ENCODE peak calls at places on chromosomes 1 and 21, in ten cellular contexts. D is GM23338, F is right atrium auricular region, T is iPS DF 6.9, U is neuronal stem cell, Y is GM12865, M is lung, I is mucosa of descending colon, C is epithelial cell of esophagus, L is HCT116. P is an unnamed sample.

GRCh38 chr1:46030876-46031660 is 101.4 kb downstream of the PIK3R3 start:
- DNase-seq in C (peak; percentile 53), I (no peak), U (no peak), T (no peak), F (no peak), D (no peak), L (no peak), M (no peak), Y (no peak), P (no peak)

GRCh38 chr1:60949154-60949825 is 133.1 kb upstream of the NFIA start:
- DNase-seq in C (no peak), I (no peak), U (no peak), D (peak; percentile 25), M (no peak), F (no peak), Y (no peak), T (no peak), L (no peak), P (no peak)

GRCh38 chr1:46236882-46237281 is 10.7 kb upstream of the RAD54L start:
- DNase-seq in U (no peak), M (no peak), D (no peak), L (no peak), I (no peak), T (no peak), C (no peak), F (no peak), Y (no peak), P (no peak)

GRCh38 chr1:94723899-94724298 is 96.3 kb upstream of the SLC44A3 start:
- DNase-seq in F (no peak), M (no peak), L (no peak), I (no peak), U (no peak), Y (no peak), D (no peak), C (peak; percentile 47), T (no peak), P (no peak)

GRCh38 chr1:229339520-229339919 is 3.3 kb downstream of the CCSAP start:
- DNase-seq in I (no peak), T (no peak), C (no peak), F (no peak), D (no peak), L (no peak), M (no peak), Y (no peak), U (no peak), P (no peak)

GRCh38 chr1:68454534-68454933 is 4.8 kb upstream of the RPE65 start:
- DNase-seq in I (no peak), F (no peak), Y (peak; percentile 22), T (no peak), C (peak; percentile 56), U (no peak), M (no peak), D (peak; percentile 41), L (no peak), P (no peak)

GRCh38 chr1:90174246-90174645 is 179.3 kb downstream of the ZNF326 start:
- DNase-seq in F (no peak), T (no peak), Y (no peak), C (peak; percentile 59), I (no peak), L (no peak), U (no peak), D (no peak), M (no peak), P (no peak)

GRCh38 chr1:230356869-230357778 is 69.0 kb downstream of the PGBD5 start:
- DNase-seq in M (no peak), D (no peak), C (no peak), L (no peak), F (no peak), I (no peak), T (no peak), Y (no peak), U (no peak), P (no peak)

GRCh38 chr1:109658533-109659051 is 2.7 kb downstream of the GSTM4 start:
- DNase-seq in I (peak; percentile 7), T (no peak), Y (no peak), D (no peak), L (no peak), M (peak; percentile 25), F (peak; percentile 50), U (no peak), C (no peak), P (no peak)

GRCh38 chr21:43311303-43311817 is 115.6 kb downstream of the SIK1 start:
- DNase-seq in I (peak; percentile 79), M (no peak), Y (no peak), C (peak; percentile 35), U (no peak), T (no peak), F (no peak), D (no peak), L (no peak), P (peak; percentile 13)

GRCh38 chr1:202807926-202808757 is at the start of gene KDM5B:
- DNase-seq in Y (peak; percentile 59), U (peak; percentile 73), T (peak; percentile 70), D (peak; percentile 81), M (peak; percentile 69), F (peak; percentile 61), I (peak; percentile 89), L (peak; percentile 40), C (peak; percentile 83), P (peak; percentile 83)

GRCh38 chr1:84505167-84506001 is 802 bp upstream of the SPATA1 start:
- DNase-seq in C (peak; percentile 65), L (no peak), F (peak; percentile 64), U (no peak), T (no peak), M (peak; percentile 55), Y (peak; percentile 23), I (no peak), D (peak; percentile 74), P (no peak)

GRCh38 chr1:36300526-36300925 is 5.6 kb upstream of the SH3D21 start:
- DNase-seq in D (no peak), I (no peak), F (no peak), Y (no peak), L (no peak), U (no peak), C (peak; percentile 85), M (no peak), T (no peak), P (no peak)

GRCh38 chr1:85448358-85448757 is 16.6 kb downstream of the DDAH1 start:
- DNase-seq in T (no peak), L (no peak), M (no peak), D (no peak), I (no peak), U (no peak), C (no peak), F (no peak), Y (no peak), P (no peak)

GRCh38 chr1:92886886-92887419 is 55.1 kb downstream of the RPL5 start:
- DNase-seq in U (no peak), T (no peak), L (no peak), M (no peak), D (no peak), C (no peak), F (no peak), I (peak; percentile 32), Y (no peak), P (no peak)

GRCh38 chr1:204742676-204743075 is 57.1 kb upstream of the LRRN2 start:
- DNase-seq in M (no peak), F (peak; percentile 5), U (no peak), L (no peak), C (no peak), D (no peak), I (no peak), T (no peak), Y (no peak), P (no peak)

GRCh38 chr1:77545970-77546369 is 136.5 kb downstream of the ZZZ3 start:
- DNase-seq in F (no peak), Y (no peak), L (no peak), D (no peak), I (no peak), C (no peak), T (no peak), U (no peak), M (no peak), P (no peak)
- H3K4me3 ChIP-seq in F (no peak overlapping the region), Y (no peak overlapping the region), L (no peak overlapping the region), D (no peak overlapping the region), I (no peak overlapping the region), C (no peak overlapping the region), T (no peak overlapping the region), U (no peak overlapping the region), M (no peak overlapping the region), P (no peak overlapping the region)

DNA sequence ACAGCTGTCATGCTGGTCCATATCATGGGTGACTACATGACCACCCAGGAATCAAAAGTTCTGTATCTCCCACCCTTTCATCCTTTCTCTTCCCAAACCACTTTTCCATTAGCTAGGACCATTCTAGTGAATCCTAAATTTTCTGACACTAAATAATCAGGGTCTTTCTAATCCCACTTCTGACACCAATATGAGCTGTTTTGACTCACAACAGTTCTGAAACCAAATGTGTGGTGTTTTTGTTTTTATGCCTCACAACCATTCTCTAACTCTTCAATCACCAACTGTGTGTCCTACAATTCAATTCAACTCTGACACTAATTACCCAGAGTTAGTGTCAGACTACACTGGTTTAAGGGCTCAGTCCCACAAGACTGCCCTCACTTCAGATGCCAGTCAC is 63.9 kb downstream of the SMYD2 start:
- DNase-seq in Y (no peak), U (no peak), L (no peak), M (no peak), I (no peak), D (no peak), T (no peak), F (no peak), C (no peak), P (no peak)
- H3K4me3 ChIP-seq in Y (no peak overlapping the region), U (no peak overlapping the region), L (no peak overlapping the region), M (no peak overlapping the region), I (no peak overlapping the region), D (no peak overlapping the region), T (no peak overlapping the region), F (no peak overlapping the region), C (no peak overlapping the region), P (no peak overlapping the region)

DNA sequence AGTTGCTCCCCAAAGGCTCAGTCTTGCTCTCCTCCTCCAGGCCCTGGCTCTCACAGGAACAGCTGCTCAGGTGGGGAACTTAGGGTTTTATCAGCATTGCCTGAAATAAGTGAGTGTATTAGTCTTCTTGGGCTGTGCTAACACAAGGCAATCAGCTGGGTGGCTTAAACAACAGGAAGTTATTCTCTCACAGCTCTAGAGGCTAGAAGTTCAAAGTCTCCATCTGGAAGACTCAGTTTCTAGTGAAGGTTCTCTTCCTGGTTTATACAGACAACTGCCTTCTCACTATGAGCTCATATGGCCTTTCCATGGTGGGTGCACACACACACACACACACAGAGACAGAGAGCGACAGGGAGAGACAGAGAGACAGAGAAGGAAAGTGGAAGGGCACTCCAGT is 2.8 kb upstream of the CD1C start:
- DNase-seq in L (no peak), Y (peak; percentile 29), I (no peak), U (no peak), C (no peak), T (no peak), M (no peak), D (no peak), F (no peak), P (no peak)
- H3K4me3 ChIP-seq in L (no peak overlapping the region), Y (no peak overlapping the region), I (no peak overlapping the region), U (no peak overlapping the region), C (no peak overlapping the region), T (no peak overlapping the region), M (no peak overlapping the region), D (no peak overlapping the region), F (no peak overlapping the region), P (no peak overlapping the region)

DNA sequence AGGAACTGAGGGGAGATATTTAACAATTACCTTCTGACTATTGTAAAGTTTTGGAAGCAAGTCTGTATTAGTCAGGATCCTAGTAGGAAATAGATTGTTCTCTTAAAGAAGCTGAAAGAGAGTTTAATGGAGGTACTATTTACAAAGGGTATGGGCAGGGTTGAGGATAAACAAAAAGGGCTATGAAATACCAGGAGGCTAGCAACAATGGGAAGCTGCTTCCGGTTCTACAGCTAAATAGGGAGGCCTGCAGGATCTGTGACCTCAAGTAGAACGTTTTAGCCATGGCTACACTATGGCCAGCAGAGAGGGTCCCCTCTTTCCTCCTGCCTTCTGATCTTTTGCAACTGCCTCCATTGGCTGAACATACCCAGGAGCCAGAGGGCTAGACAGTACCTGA is 117.7 kb downstream of the PDE4B start:
- DNase-seq in L (no peak), F (no peak), I (no peak), Y (no peak), D (peak; percentile 9), U (no peak), M (no peak), C (no peak), T (no peak), P (no peak)
- H3K4me3 ChIP-seq in L (no peak overlapping the region), F (no peak overlapping the region), I (no peak overlapping the region), Y (no peak overlapping the region), D (no peak overlapping the region), U (no peak overlapping the region), M (no peak overlapping the region), C (no peak overlapping the region), T (no peak overlapping the region), P (no peak overlapping the region)

P was measured in ovary.